ENCODE peak calls at places on chromosomes 12 and 14, in six cellular contexts. D is mucosa of gallbladder, H is NCI-H187, F is GM12865, B is NCI-H510A, G is immature natural killer cell. K is an unnamed sample.
A peak's percentile ranks its signal among the peaks of the same experiment; 100 is the strongest.

GRCh38 chr12:132451172-132451835 is 38.6 kb upstream of the FBRSL1 start:
- DNase-seq in D (no peak), F (peak; percentile 51), H (no peak), G (no peak), B (no peak), K (no peak)

GRCh38 chr14:68948686-68949085 is 30.4 kb downstream of the ACTN1 start:
- DNase-seq in D (no peak), F (no peak), B (no peak), H (no peak), G (no peak), K (no peak)

GRCh38 chr12:1099158-1099557 is 108.1 kb downstream of the ERC1 start:
- DNase-seq in G (no peak), B (no peak), H (no peak), D (no peak), F (peak; percentile 77), K (no peak)

GRCh38 chr14:23349156-23349845 is 3.4 kb downstream of the SLC22A17 start:
- DNase-seq in F (no peak), D (no peak), B (no peak), H (no peak), G (no peak), K (no peak)

GRCh38 chr14:51534623-51535022 is 117.1 kb upstream of the FRMD6 start:
- DNase-seq in G (no peak), B (peak; percentile 14), F (peak; percentile 9), H (no peak), D (peak; percentile 72), K (no peak)

GRCh38 chr12:123131879-123132402 is 18.9 kb downstream of the PITPNM2 start:
- DNase-seq in F (no peak), H (peak; percentile 97), G (no peak), B (peak; percentile 97), D (no peak), K (no peak)

GRCh38 chr12:43282106-43282505 is 269.9 kb downstream of the ADAMTS20 start:
- DNase-seq in F (no peak), H (no peak), D (no peak), G (no peak), B (no peak), K (no peak)

GRCh38 chr12:43806737-43807072 is 588 bp upstream of the TWF1 start:
- DNase-seq in G (no peak), B (no peak), D (no peak), H (no peak), F (peak; percentile 9), K (no peak)

GRCh38 chr12:123533672-123534643 is at the start of gene RILPL1:
- DNase-seq in G (peak; percentile 36), B (peak; percentile 19), D (peak; percentile 15), F (peak; percentile 48), H (no peak), K (peak; percentile 79)

GRCh38 chr12:132327351-132328171 is 1.8 kb downstream of the GALNT9 start:
- DNase-seq in D (peak; percentile 23), G (no peak), B (no peak), F (no peak), H (no peak), K (peak; percentile 86)

GRCh38 chr12:94046626-94047410 is 101.6 kb upstream of the PLXNC1 start:
- DNase-seq in B (no peak), G (no peak), D (no peak), F (peak; percentile 58), H (no peak), K (no peak)

GRCh38 chr12:2314492-2314891 is 261.7 kb downstream of the CACNA1C start:
- DNase-seq in H (no peak), F (no peak), B (no peak), G (no peak), D (no peak), K (no peak)

GRCh38 chr14:22276913-22277816 is 311.9 kb downstream of the DAD1 start:
- DNase-seq in B (no peak), F (peak; percentile 17), H (no peak), G (peak; percentile 4), D (no peak), K (peak; percentile 9)

GRCh38 chr12:78036889-78037288 is 206.2 kb downstream of the NAV3 start:
- DNase-seq in B (no peak), H (no peak), G (no peak), D (no peak), F (no peak), K (no peak)

GRCh38 chr14:67517083-67517482 is 16.0 kb upstream of the PLEKHH1 start:
- DNase-seq in H (no peak), G (no peak), D (peak; percentile 38), B (no peak), F (no peak), K (peak; percentile 61)

GRCh38 chr12:57235012-57235727 is 5.7 kb downstream of the SHMT2 start:
- DNase-seq in H (no peak), B (no peak), D (peak; percentile 53), G (no peak), F (no peak), K (no peak)

GRCh38 chr12:116087962-116088361 is 189.5 kb downstream of the MED13L start:
- DNase-seq in F (peak; percentile 57), B (no peak), G (peak; percentile 21), H (no peak), D (no peak), K (no peak)

GRCh38 chr12:6532927-6533652 is 1.2 kb upstream of the GAPDH start:
- DNase-seq in B (peak; percentile 30), F (peak; percentile 71), G (peak; percentile 16), H (peak; percentile 74), D (peak; percentile 65), K (peak; percentile 59)

GRCh38 chr14:105059035-105059916 is 6.0 kb downstream of the GPR132 start:
- DNase-seq in H (no peak), F (no peak), B (no peak), D (no peak), G (peak; percentile 40), K (no peak)